ENCODE peak calls at places on chromosomes 3 and 15, in five cellular contexts. N is HTR-8/SVneo; G is ovary; I is stimulated activated CD4-positive, alpha-beta T cell treated with anti-CD3 and anti-CD28 coated beads, Interleukin-2, amount 100 ng/mL, for 48 hours; T is stimulated activated CD8-positive, alpha-beta memory T cell treated with anti-CD3 and anti-CD28 coated beads, Interleukin-2, amount 100 ng/mL, for 1 hour. V is an unnamed sample.

GRCh38 chr15:100801256-100801900 is 78.3 kb upstream of the ALDH1A3 start:
- DNase-seq in N (no peak), G (no peak), I (no peak), T (no peak), V (no peak)

GRCh38 chr3:47017504-47018268 is 38.2 kb downstream of the NBEAL2 start:
- DNase-seq in N (no peak), G (no peak), I (no peak), T (no peak), V (no peak)

GRCh38 chr15:70410371-70410975 is 312.8 kb upstream of the TLE3 start:
- DNase-seq in N (no peak), G (no peak), I (no peak), T (no peak), V (no peak)

GRCh38 chr3:122484985-122485384 is 29.8 kb downstream of the KPNA1 start:
- DNase-seq in N (no peak), G (peak), I (no peak), T (no peak), V (no peak)

GRCh38 chr15:40051616-40052415 is 12.8 kb upstream of the SRP14 start:
- DNase-seq in N (no peak), G (no peak), I (no peak), T (no peak), V (no peak)

GRCh38 chr3:133457465-133458067 is 57.7 kb downstream of the BFSP2 start:
- DNase-seq in N (no peak), G (no peak), I (no peak), T (no peak), V (no peak)

GRCh38 chr3:46848271-46849097 is 14.8 kb downstream of the MYL3 start:
- DNase-seq in N (peak), G (peak), I (peak), T (no peak), V (no peak)

GRCh38 chr3:133742351-133743091 is 3.7 kb upstream of the TF start:
- DNase-seq in N (peak), G (no peak), I (no peak), T (no peak), V (no peak)

GRCh38 chr3:63911395-63911900 is 735 bp downstream of the SCAANT1 start:
- DNase-seq in N (peak), G (no peak), I (no peak), T (no peak), V (no peak)

GRCh38 chr3:70808881-70809280 is 496.4 kb upstream of the MDFIC2 start:
- DNase-seq in N (no peak), G (no peak), I (no peak), T (no peak), V (no peak)